ENCODE peak calls at places on chromosomes 7 and 10, in four cellular contexts. M is right lobe of liver, W is HepG2, I is BJ. E is an unnamed sample.

GRCh38 chr10:93436577-93436976 is 45.6 kb downstream of the MYOF start:
- DNase-seq in W (no peak), M (no peak), I (peak; percentile 96), E (peak; percentile 99)

GRCh38 chr10:61153766-61154165 is 209.8 kb upstream of the RHOBTB1 start:
- DNase-seq in W (no peak), M (no peak), I (no peak), E (peak; percentile 47)

GRCh38 chr7:76008156-76008687 is 13.8 kb upstream of the TMEM120A start:
- DNase-seq in I (no peak), W (no peak), M (no peak), E (peak; percentile 15)

GRCh38 chr7:43108255-43109011 is 4.0 kb upstream of the HECW1 start:
- DNase-seq in M (peak; percentile 68), W (peak; percentile 45), I (no peak), E (peak; percentile 55)

GRCh38 chr7:47521041-47521795 is 60.7 kb downstream of the TNS3 start:
- DNase-seq in M (no peak), I (no peak), W (no peak), E (no peak)

GRCh38 chr10:43205681-43206390 is 61.0 kb downstream of the RASGEF1A start:
- DNase-seq in I (no peak), W (no peak), M (peak; percentile 41), E (no peak)

GRCh38 chr7:33050425-33051318 is 11.9 kb downstream of the NT5C3A start:
- DNase-seq in M (no peak), I (no peak), W (peak; percentile 41), E (peak; percentile 72)

GRCh38 chr10:28595618-28596017 is 62.7 kb downstream of the WAC start:
- DNase-seq in M (no peak), I (no peak), W (no peak), E (peak; percentile 23)

GRCh38 chr10:98312349-98312748 is 44.4 kb upstream of the LOXL4 start:
- DNase-seq in M (no peak), W (no peak), I (no peak), E (no peak)

GRCh38 chr10:31413325-31413724 is 94.3 kb downstream of the ZEB1 start:
- DNase-seq in M (no peak), W (peak; percentile 15), I (no peak), E (peak; percentile 46)

GRCh38 chr7:29288534-29289091 is 94.0 kb downstream of the CHN2 start:
- DNase-seq in M (no peak), W (no peak), I (no peak), E (no peak)

GRCh38 chr7:100588438-100588837 is 2.3 kb downstream of the FBXO24 start:
- DNase-seq in W (no peak), I (no peak), M (no peak), E (no peak)

GRCh38 chr7:140645166-140645565 is 4.6 kb upstream of the DENND2A start:
- DNase-seq in I (no peak), W (no peak), M (no peak), E (no peak)

GRCh38 chr10:34124522-34125035 is 690.5 kb downstream of the PARD3 start:
- DNase-seq in I (peak; percentile 33), W (peak; percentile 81), M (peak; percentile 65), E (peak; percentile 49)

GRCh38 chr10:119575506-119575905 is 21.3 kb downstream of the TIAL1 start:
- DNase-seq in I (no peak), M (no peak), W (no peak), E (peak; percentile 37)

GRCh38 chr7:91520645-91521044 is 256.4 kb downstream of the FZD1 start:
- DNase-seq in M (no peak), I (no peak), W (no peak), E (no peak)

GRCh38 chr10:34228066-34228465 is 587.0 kb downstream of the PARD3 start:
- DNase-seq in W (no peak), M (no peak), I (no peak), E (no peak)

DNA sequence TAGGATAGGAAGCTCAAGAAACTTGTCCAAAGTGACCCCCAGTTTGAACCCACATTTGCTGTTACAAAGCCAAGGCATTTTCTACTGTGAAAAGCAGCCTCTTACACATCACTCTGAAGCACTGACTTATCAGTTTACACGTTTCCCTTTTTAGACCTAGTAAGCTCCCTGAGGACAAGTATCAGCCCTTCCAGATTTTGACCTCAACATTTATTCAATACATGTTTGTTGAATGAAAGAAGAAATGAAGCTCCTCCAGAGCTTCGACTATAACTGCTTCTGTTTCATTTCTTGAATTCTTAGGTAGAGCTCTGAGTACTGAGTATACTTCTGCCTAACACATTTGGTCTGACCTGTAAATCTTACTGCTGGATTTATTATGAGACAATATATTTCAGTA is 2.7 kb downstream of the WASL start:
- DNase-seq in W (no peak), M (no peak), I (no peak), E (peak; percentile 7)
- H3K4me3 ChIP-seq in W (peak overlapping the region; percentile 97), M (no peak overlapping the region), I (no peak overlapping the region), E (no peak overlapping the region)

DNA sequence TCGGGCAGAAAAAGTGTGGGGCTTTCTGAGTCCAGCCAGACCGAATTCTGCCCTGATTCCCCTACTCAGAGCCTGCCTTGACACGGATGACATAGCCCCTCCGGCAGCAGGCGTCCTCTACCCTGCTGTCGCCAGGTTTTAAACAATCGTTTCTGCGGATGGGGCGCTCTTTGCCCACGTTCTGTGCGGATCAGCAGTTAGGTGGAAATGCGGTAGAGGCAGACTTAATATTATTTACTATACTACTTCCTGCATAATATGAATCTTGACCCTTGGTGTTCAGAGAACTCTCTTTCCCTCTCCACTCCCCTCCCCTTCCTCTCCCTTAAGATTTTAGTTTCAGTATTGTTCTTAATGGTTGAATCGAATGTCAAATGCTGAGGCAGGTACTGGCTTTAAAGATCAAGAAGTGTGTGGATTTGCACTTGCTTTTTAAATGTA is 2.4 kb downstream of the GATA3 start:
- DNase-seq in M (no peak), I (no peak), W (no peak), E (no peak)
- TF ChIP-seq CTCF in M (no peak), I (no peak), W (no peak), E (no peak)

GRCh38 chr10:13893926-13894325 is 307.2 kb downstream of the PRPF18 start:
- DNase-seq in M (no peak), I (no peak), W (no peak), E (peak; percentile 52)

GRCh38 chr10:13890617-13891541 is 304.1 kb downstream of the PRPF18 start:
- DNase-seq in W (no peak), I (no peak), M (no peak), E (peak; percentile 67)

GRCh38 chr10:13891542-13892431 is 305.0 kb downstream of the PRPF18 start:
- DNase-seq in W (no peak), M (no peak), I (no peak), E (no peak)

GRCh38 chr10:13892871-13893270 is 306.1 kb downstream of the PRPF18 start:
- DNase-seq in M (no peak), W (no peak), I (no peak), E (no peak)

GRCh38 chr10:13890233-13890616 is 303.5 kb downstream of the PRPF18 start:
- DNase-seq in I (no peak), M (no peak), W (no peak), E (peak; percentile 51)
- H3K4me3 ChIP-seq in I (peak overlapping the region; percentile 56), M (peak overlapping the region; percentile 25), W (no peak overlapping the region), E (peak overlapping the region; percentile 80)

GRCh38 chr7:122886357-122887081 is at the start of gene CADPS2:
- DNase-seq in M (peak; percentile 92), I (no peak), W (peak; percentile 86), E (peak; percentile 84)

GRCh38 chr7:122884186-122884585 is 2.1 kb downstream of the CADPS2 start:
- DNase-seq in M (no peak), I (no peak), W (no peak), E (no peak)

GRCh38 chr7:122887848-122888247 is 1.6 kb upstream of the CADPS2 start:
- DNase-seq in I (no peak), M (no peak), W (no peak), E (no peak)

GRCh38 chr7:122887198-122887597 is 938 bp upstream of the CADPS2 start:
- DNase-seq in I (no peak), W (peak; percentile 66), M (peak; percentile 78), E (peak; percentile 65)

DNA sequence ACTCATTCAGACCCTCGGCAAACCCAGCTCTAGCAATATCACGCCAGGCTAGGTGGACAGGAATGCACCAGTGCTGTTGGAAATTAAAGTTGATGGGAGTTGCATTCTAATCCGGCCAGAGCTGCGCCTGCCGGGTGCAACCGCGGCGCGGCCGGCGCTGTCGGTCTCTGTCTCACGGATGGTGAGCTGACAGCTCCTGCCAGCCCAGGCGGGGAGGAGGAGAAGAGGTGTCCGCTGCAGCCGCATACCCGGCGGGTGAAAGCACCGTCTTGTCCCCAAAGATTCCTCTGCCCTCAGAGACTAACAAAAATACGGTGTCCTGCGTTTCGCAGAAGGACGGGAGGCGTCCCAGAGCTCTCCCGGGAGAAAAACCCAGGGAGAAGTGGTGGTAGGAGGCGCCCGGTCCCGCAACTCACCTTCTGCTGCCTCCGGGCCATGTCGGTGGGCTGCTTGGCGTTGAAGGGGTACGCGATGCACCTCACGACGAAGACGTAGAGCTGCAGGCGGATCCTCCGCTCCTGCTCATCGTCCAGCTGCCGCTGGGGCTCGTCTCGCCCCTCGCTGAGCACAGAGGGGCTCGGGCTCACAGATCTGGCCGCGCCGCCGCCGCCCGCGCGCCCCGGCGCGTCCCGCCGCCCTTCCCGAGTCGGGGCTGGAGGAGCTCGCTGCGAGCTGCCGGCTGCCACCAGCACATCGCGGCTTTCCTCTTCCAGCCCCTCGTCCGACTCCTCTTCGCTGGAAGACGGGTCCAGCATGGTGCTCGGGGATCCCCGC is 490 bp downstream of the CADPS2 start:
- DNase-seq in I (no peak), W (peak; percentile 34), M (peak; percentile 65), E (peak; percentile 43)
- TF ChIP-seq CTCF in I (no peak), W (peak; percentile 11), M (peak; percentile 11), E (peak; percentile 42)

GRCh38 chr10:33038672-33039071 is 80.6 kb upstream of the ITGB1 start:
- DNase-seq in M (no peak), I (no peak), W (no peak), E (no peak)
- H3K4me3 ChIP-seq in M (no peak overlapping the region), I (no peak overlapping the region), W (no peak overlapping the region), E (no peak overlapping the region)

GRCh38 chr10:25808372-25808771 is 125.7 kb upstream of the MYO3A start:
- DNase-seq in W (no peak), I (no peak), M (no peak), E (no peak)
- TF ChIP-seq CTCF in W (no peak), I (no peak), M (no peak), E (no peak)

GRCh38 chr7:16063691-16064090 is 357.6 kb downstream of the CRPPA start:
- DNase-seq in M (no peak), I (peak; percentile 22), W (no peak), E (no peak)
- H3K4me3 ChIP-seq in M (no peak overlapping the region), I (no peak overlapping the region), W (no peak overlapping the region), E (no peak overlapping the region)

GRCh38 chr7:12062062-12062461 is 149.0 kb upstream of the TMEM106B start:
- DNase-seq in W (no peak), M (no peak), I (no peak), E (no peak)
- TF ChIP-seq CTCF in W (no peak), M (no peak), I (peak; percentile 31), E (peak; percentile 46)

E was measured in fibroblast of the aortic adventitia.